ENCODE peak calls at places on chromosomes 12 and 14, in seven cellular contexts. One of them, this sample, is unnamed.
A peak's percentile ranks its signal among the peaks of the same experiment; 100 is the strongest.

GRCh38 chr14:94685681-94686485 is 73.7 kb downstream of the SERPINA3 start:
- DNase-seq in cardiac muscle cell: no peak
- DNase-seq in HCT116: no peak
- DNase-seq in K562: no peak
- DNase-seq in ovary: no peak
- DNase-seq in naive thymus-derived CD4-positive, alpha-beta T cell: no peak
- DNase-seq in CD8-positive, alpha-beta T cell: no peak
- DNase-seq in this sample: no peak

GRCh38 chr12:2251485-2252179 is 198.8 kb downstream of the CACNA1C start:
- DNase-seq in cardiac muscle cell: no peak
- DNase-seq in HCT116: no peak
- DNase-seq in K562: no peak
- DNase-seq in ovary: no peak
- DNase-seq in naive thymus-derived CD4-positive, alpha-beta T cell: no peak
- DNase-seq in CD8-positive, alpha-beta T cell: no peak
- DNase-seq in this sample: no peak

GRCh38 chr14:78245238-78245637 is 75.1 kb downstream of the NRXN3 start:
- DNase-seq in cardiac muscle cell: no peak
- DNase-seq in HCT116: no peak
- DNase-seq in K562: no peak
- DNase-seq in ovary: no peak
- DNase-seq in naive thymus-derived CD4-positive, alpha-beta T cell: no peak
- DNase-seq in CD8-positive, alpha-beta T cell: no peak
- DNase-seq in this sample: no peak

GRCh38 chr14:103943673-103944072 is 1.3 kb upstream of the RD3L start:
- DNase-seq in cardiac muscle cell: no peak
- DNase-seq in HCT116: no peak
- DNase-seq in K562: peak; percentile 7
- DNase-seq in ovary: no peak
- DNase-seq in naive thymus-derived CD4-positive, alpha-beta T cell: no peak
- DNase-seq in CD8-positive, alpha-beta T cell: no peak
- DNase-seq in this sample: no peak

GRCh38 chr12:53978477-53979356 is 4.0 kb upstream of the HOTAIR start:
- DNase-seq in cardiac muscle cell: no peak
- DNase-seq in HCT116: no peak
- DNase-seq in K562: no peak
- DNase-seq in ovary: no peak
- DNase-seq in naive thymus-derived CD4-positive, alpha-beta T cell: no peak
- DNase-seq in CD8-positive, alpha-beta T cell: no peak
- DNase-seq in this sample: peak; percentile 40

GRCh38 chr14:91377700-91378652 is 39.6 kb downstream of the CCDC88C start:
- DNase-seq in cardiac muscle cell: no peak
- DNase-seq in HCT116: no peak
- DNase-seq in K562: no peak
- DNase-seq in ovary: no peak
- DNase-seq in naive thymus-derived CD4-positive, alpha-beta T cell: no peak
- DNase-seq in CD8-positive, alpha-beta T cell: peak; percentile 58
- DNase-seq in this sample: no peak

GRCh38 chr14:103001226-103001625 is 56.1 kb downstream of the CDC42BPB start:
- DNase-seq in cardiac muscle cell: no peak
- DNase-seq in HCT116: no peak
- DNase-seq in K562: no peak
- DNase-seq in ovary: no peak
- DNase-seq in naive thymus-derived CD4-positive, alpha-beta T cell: no peak
- DNase-seq in CD8-positive, alpha-beta T cell: no peak
- DNase-seq in this sample: peak; percentile 58

GRCh38 chr12:126663304-126664094 is 1598.3 kb downstream of the AACS start:
- DNase-seq in cardiac muscle cell: peak; percentile 6
- DNase-seq in HCT116: peak; percentile 32
- DNase-seq in K562: peak; percentile 33
- DNase-seq in ovary: no peak
- DNase-seq in naive thymus-derived CD4-positive, alpha-beta T cell: no peak
- DNase-seq in CD8-positive, alpha-beta T cell: no peak
- DNase-seq in this sample: no peak

GRCh38 chr12:52814710-52815155 is 817 bp upstream of the KRT4 start:
- DNase-seq in cardiac muscle cell: no peak
- DNase-seq in HCT116: no peak
- DNase-seq in K562: no peak
- DNase-seq in ovary: no peak
- DNase-seq in naive thymus-derived CD4-positive, alpha-beta T cell: no peak
- DNase-seq in CD8-positive, alpha-beta T cell: no peak
- DNase-seq in this sample: no peak

GRCh38 chr12:30806989-30807694 is 52.4 kb upstream of the CAPRIN2 start:
- DNase-seq in cardiac muscle cell: peak; percentile 90
- DNase-seq in HCT116: peak; percentile 51
- DNase-seq in K562: peak; percentile 41
- DNase-seq in ovary: peak; percentile 30
- DNase-seq in naive thymus-derived CD4-positive, alpha-beta T cell: peak; percentile 37
- DNase-seq in CD8-positive, alpha-beta T cell: no peak
- DNase-seq in this sample: no peak

GRCh38 chr14:101791919-101792572 is 30.5 kb downstream of the PPP2R5C start:
- DNase-seq in cardiac muscle cell: peak; percentile 70
- DNase-seq in HCT116: no peak
- DNase-seq in K562: no peak
- DNase-seq in ovary: no peak
- DNase-seq in naive thymus-derived CD4-positive, alpha-beta T cell: no peak
- DNase-seq in CD8-positive, alpha-beta T cell: no peak
- DNase-seq in this sample: no peak

GRCh38 chr12:128976120-128976519 is 122.8 kb downstream of the GLT1D1 start:
- DNase-seq in cardiac muscle cell: no peak
- DNase-seq in HCT116: no peak
- DNase-seq in K562: peak; percentile 68
- DNase-seq in ovary: no peak
- DNase-seq in naive thymus-derived CD4-positive, alpha-beta T cell: no peak
- DNase-seq in CD8-positive, alpha-beta T cell: no peak
- DNase-seq in this sample: no peak

GRCh38 chr14:99698642-99699041 is 14.5 kb downstream of the CYP46A1 start:
- DNase-seq in cardiac muscle cell: peak; percentile 31
- DNase-seq in HCT116: no peak
- DNase-seq in K562: no peak
- DNase-seq in ovary: no peak
- DNase-seq in naive thymus-derived CD4-positive, alpha-beta T cell: no peak
- DNase-seq in CD8-positive, alpha-beta T cell: no peak
- DNase-seq in this sample: no peak

GRCh38 chr12:88876867-88877266 is 296.6 kb upstream of the KITLG start:
- DNase-seq in cardiac muscle cell: peak; percentile 16
- DNase-seq in HCT116: no peak
- DNase-seq in K562: no peak
- DNase-seq in ovary: no peak
- DNase-seq in naive thymus-derived CD4-positive, alpha-beta T cell: no peak
- DNase-seq in CD8-positive, alpha-beta T cell: no peak
- DNase-seq in this sample: no peak

GRCh38 chr12:8662592-8662991 is at the start of gene MFAP5:
- DNase-seq in cardiac muscle cell: peak; percentile 19
- DNase-seq in HCT116: no peak
- DNase-seq in K562: no peak
- DNase-seq in ovary: no peak
- DNase-seq in naive thymus-derived CD4-positive, alpha-beta T cell: no peak
- DNase-seq in CD8-positive, alpha-beta T cell: no peak
- DNase-seq in this sample: no peak

GRCh38 chr12:111437816-111438454 is 32.2 kb downstream of the SH2B3 start:
- DNase-seq in cardiac muscle cell: peak; percentile 90
- DNase-seq in HCT116: no peak
- DNase-seq in K562: no peak
- DNase-seq in ovary: no peak
- DNase-seq in naive thymus-derived CD4-positive, alpha-beta T cell: no peak
- DNase-seq in CD8-positive, alpha-beta T cell: peak; percentile 40
- DNase-seq in this sample: no peak

GRCh38 chr14:93045965-93046695 is 69.6 kb downstream of the ITPK1 start:
- DNase-seq in cardiac muscle cell: peak; percentile 66
- DNase-seq in HCT116: peak; percentile 28
- DNase-seq in K562: peak; percentile 26
- DNase-seq in ovary: no peak
- DNase-seq in naive thymus-derived CD4-positive, alpha-beta T cell: no peak
- DNase-seq in CD8-positive, alpha-beta T cell: no peak
- DNase-seq in this sample: no peak

GRCh38 chr14:96754845-96755184 is 42.4 kb upstream of the VRK1 start:
- DNase-seq in cardiac muscle cell: no peak
- DNase-seq in HCT116: no peak
- DNase-seq in K562: no peak
- DNase-seq in ovary: no peak
- DNase-seq in naive thymus-derived CD4-positive, alpha-beta T cell: no peak
- DNase-seq in CD8-positive, alpha-beta T cell: no peak
- DNase-seq in this sample: no peak

GRCh38 chr14:30974628-30975027 is 50.8 kb upstream of the AP4S1 start:
- DNase-seq in cardiac muscle cell: peak; percentile 16
- DNase-seq in HCT116: no peak
- DNase-seq in K562: no peak
- DNase-seq in ovary: no peak
- DNase-seq in naive thymus-derived CD4-positive, alpha-beta T cell: no peak
- DNase-seq in CD8-positive, alpha-beta T cell: no peak
- DNase-seq in this sample: no peak

GRCh38 chr14:64220466-64220865 is 73.7 kb downstream of the ESR2 start:
- DNase-seq in cardiac muscle cell: peak; percentile 66
- DNase-seq in HCT116: no peak
- DNase-seq in K562: peak; percentile 12
- DNase-seq in ovary: peak; percentile 80
- DNase-seq in naive thymus-derived CD4-positive, alpha-beta T cell: no peak
- DNase-seq in CD8-positive, alpha-beta T cell: no peak
- DNase-seq in this sample: peak; percentile 94

GRCh38 chr12:104964167-104964566 is 6.1 kb upstream of the SLC41A2 start:
- DNase-seq in cardiac muscle cell: no peak
- DNase-seq in HCT116: no peak
- DNase-seq in K562: no peak
- DNase-seq in ovary: no peak
- DNase-seq in naive thymus-derived CD4-positive, alpha-beta T cell: no peak
- DNase-seq in CD8-positive, alpha-beta T cell: no peak
- DNase-seq in this sample: no peak

DNA sequence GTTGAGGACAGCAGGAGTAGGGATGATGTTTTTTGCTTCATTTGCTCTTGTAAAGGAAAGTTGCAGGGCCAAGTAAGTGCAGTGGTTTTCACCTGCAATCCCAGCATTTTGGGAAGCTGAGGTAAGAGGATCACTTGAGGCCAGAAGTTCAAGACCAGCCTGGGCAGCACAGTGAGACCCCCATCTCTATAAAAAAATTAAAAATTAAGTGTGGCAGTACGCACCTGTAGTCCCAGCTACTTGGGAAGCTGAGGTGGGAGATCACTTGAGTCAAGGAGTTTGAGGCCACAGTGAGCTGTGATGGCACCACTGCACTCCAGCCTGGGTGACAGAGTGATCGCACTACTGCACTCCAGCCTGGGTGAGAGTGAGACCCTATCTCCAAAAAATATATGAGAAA is 10.8 kb downstream of the DPF3 start:
- DNase-seq in cardiac muscle cell: no peak
- DNase-seq in HCT116: no peak
- DNase-seq in K562: no peak
- DNase-seq in ovary: no peak
- DNase-seq in naive thymus-derived CD4-positive, alpha-beta T cell: no peak
- DNase-seq in CD8-positive, alpha-beta T cell: no peak
- DNase-seq in this sample: no peak
- H3K36me3 ChIP-seq in cardiac muscle cell: no peaks in the 10 kb centered on the region
- H3K36me3 ChIP-seq in HCT116: no peaks in the 10 kb centered on the region
- H3K36me3 ChIP-seq in K562: no peaks in the 10 kb centered on the region
- H3K36me3 ChIP-seq in ovary: no peaks in the 10 kb centered on the region
- H3K36me3 ChIP-seq in naive thymus-derived CD4-positive, alpha-beta T cell: no peaks in the 10 kb centered on the region
- H3K36me3 ChIP-seq in CD8-positive, alpha-beta T cell: no peaks in the 10 kb centered on the region
- H3K36me3 ChIP-seq in this sample: no peaks in the 10 kb centered on the region

GRCh38 chr12:79885956-79886490 is 48.9 kb downstream of the PPP1R12A start:
- DNase-seq in cardiac muscle cell: no peak
- DNase-seq in HCT116: no peak
- DNase-seq in K562: no peak
- DNase-seq in ovary: no peak
- DNase-seq in naive thymus-derived CD4-positive, alpha-beta T cell: no peak
- DNase-seq in CD8-positive, alpha-beta T cell: no peak
- DNase-seq in this sample: no peak
- H3K4me1 ChIP-seq in cardiac muscle cell: peaks cover 16% of the 10 kb centered on the region
- H3K4me1 ChIP-seq in HCT116: no peaks in the 10 kb centered on the region
- H3K4me1 ChIP-seq in K562: no peaks in the 10 kb centered on the region
- H3K4me1 ChIP-seq in ovary: peaks cover 7% of the 10 kb centered on the region
- H3K4me1 ChIP-seq in naive thymus-derived CD4-positive, alpha-beta T cell: peaks cover 17% of the 10 kb centered on the region
- H3K4me1 ChIP-seq in CD8-positive, alpha-beta T cell: peaks cover 25% of the 10 kb centered on the region
- H3K4me1 ChIP-seq in this sample: peaks cover 68% of the 10 kb centered on the region

DNA sequence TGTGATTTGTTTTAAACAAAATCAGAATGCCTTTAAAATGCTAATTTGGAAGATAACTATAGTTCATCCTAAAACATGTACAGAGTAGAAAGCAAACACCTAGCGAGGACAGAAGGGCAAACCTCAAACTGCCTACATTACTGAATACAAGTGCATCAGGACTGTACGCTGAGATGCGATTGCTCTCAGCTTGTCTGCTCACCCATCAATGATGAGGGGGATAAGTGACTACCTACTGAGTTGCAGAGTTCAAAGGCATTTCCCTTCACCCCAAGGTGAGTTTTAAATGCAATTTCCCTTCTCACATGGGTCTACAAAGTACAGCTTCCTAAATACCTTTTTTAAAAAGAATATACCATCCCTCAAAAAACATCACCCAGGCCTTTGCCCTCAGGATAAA is 52.9 kb downstream of the PHLDA1 start:
- DNase-seq in cardiac muscle cell: no peak
- DNase-seq in HCT116: no peak
- DNase-seq in K562: no peak
- DNase-seq in ovary: no peak
- DNase-seq in naive thymus-derived CD4-positive, alpha-beta T cell: no peak
- DNase-seq in CD8-positive, alpha-beta T cell: no peak
- DNase-seq in this sample: no peak
- H3K27ac ChIP-seq in cardiac muscle cell: no peak overlapping the region
- H3K27ac ChIP-seq in HCT116: peak overlapping the region; percentile 98
- H3K27ac ChIP-seq in K562: no peak overlapping the region
- H3K27ac ChIP-seq in ovary: no peak overlapping the region
- H3K27ac ChIP-seq in naive thymus-derived CD4-positive, alpha-beta T cell: peak overlapping the region; percentile 21
- H3K27ac ChIP-seq in CD8-positive, alpha-beta T cell: no peak overlapping the region
- H3K27ac ChIP-seq in this sample: peak overlapping the region; percentile 65

GRCh38 chr14:67665886-67666285 is 8.5 kb downstream of the VTI1B start:
- DNase-seq in cardiac muscle cell: peak; percentile 64
- DNase-seq in HCT116: no peak
- DNase-seq in K562: no peak
- DNase-seq in ovary: no peak
- DNase-seq in naive thymus-derived CD4-positive, alpha-beta T cell: no peak
- DNase-seq in CD8-positive, alpha-beta T cell: no peak
- DNase-seq in this sample: no peak

GRCh38 chr14:67673451-67673850 is 981 bp downstream of the VTI1B start:
- DNase-seq in cardiac muscle cell: no peak
- DNase-seq in HCT116: no peak
- DNase-seq in K562: no peak
- DNase-seq in ovary: no peak
- DNase-seq in naive thymus-derived CD4-positive, alpha-beta T cell: no peak
- DNase-seq in CD8-positive, alpha-beta T cell: no peak
- DNase-seq in this sample: no peak

GRCh38 chr14:67663633-67664032 is 10.8 kb downstream of the VTI1B start:
- DNase-seq in cardiac muscle cell: no peak
- DNase-seq in HCT116: no peak
- DNase-seq in K562: no peak
- DNase-seq in ovary: no peak
- DNase-seq in naive thymus-derived CD4-positive, alpha-beta T cell: no peak
- DNase-seq in CD8-positive, alpha-beta T cell: no peak
- DNase-seq in this sample: no peak

GRCh38 chr14:67666733-67667132 is 7.7 kb downstream of the VTI1B start:
- DNase-seq in cardiac muscle cell: no peak
- DNase-seq in HCT116: no peak
- DNase-seq in K562: no peak
- DNase-seq in ovary: no peak
- DNase-seq in naive thymus-derived CD4-positive, alpha-beta T cell: no peak
- DNase-seq in CD8-positive, alpha-beta T cell: no peak
- DNase-seq in this sample: no peak

DNA sequence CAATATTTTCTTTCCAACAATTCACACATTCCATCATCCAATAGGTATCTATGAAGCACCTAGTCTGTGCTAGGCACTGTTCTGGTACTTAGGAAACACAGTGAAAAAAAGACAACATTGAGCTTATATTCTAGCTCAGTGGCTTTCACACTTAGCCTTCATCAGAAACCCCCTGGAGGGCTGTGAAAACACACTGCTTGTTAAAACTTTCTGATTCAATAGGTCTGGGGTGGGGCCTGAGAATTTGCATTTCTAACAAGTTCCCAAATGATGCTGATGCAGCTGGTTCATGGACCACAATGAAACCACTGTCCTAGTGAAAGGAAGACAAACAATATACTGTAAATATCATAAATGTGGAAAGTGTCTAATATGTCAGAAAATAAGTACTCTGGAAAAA is 5.9 kb downstream of the VTI1B start:
- DNase-seq in cardiac muscle cell: no peak
- DNase-seq in HCT116: no peak
- DNase-seq in K562: no peak
- DNase-seq in ovary: no peak
- DNase-seq in naive thymus-derived CD4-positive, alpha-beta T cell: no peak
- DNase-seq in CD8-positive, alpha-beta T cell: no peak
- DNase-seq in this sample: no peak
- H3K36me3 ChIP-seq in cardiac muscle cell: no peaks in the 10 kb centered on the region
- H3K36me3 ChIP-seq in HCT116: no peaks in the 10 kb centered on the region
- H3K36me3 ChIP-seq in K562: peaks cover 2% of the 10 kb centered on the region
- H3K36me3 ChIP-seq in ovary: no peaks in the 10 kb centered on the region
- H3K36me3 ChIP-seq in naive thymus-derived CD4-positive, alpha-beta T cell: no peaks in the 10 kb centered on the region
- H3K36me3 ChIP-seq in CD8-positive, alpha-beta T cell: no peaks in the 10 kb centered on the region
- H3K36me3 ChIP-seq in this sample: no peaks in the 10 kb centered on the region